ENCODE peak calls at places on chromosomes 6 and 20, in four cellular contexts. T is heart left ventricle, Z is right lobe of liver, C is PC-3. R is an unnamed sample. For H3K4me1, the result is how much of the 10 kb centered on the place peaks cover.

GRCh38 chr20:47642118-47642517 is 140.4 kb downstream of the NCOA3 start:
- DNase-seq in T (no peak), Z (no peak), C (no peak), R (no peak)

GRCh38 chr20:40160151-40160550 is 528.9 kb downstream of the MAFB start:
- DNase-seq in T (peak), Z (no peak), C (peak), R (no peak)

GRCh38 chr6:144330017-144330416 is 44.9 kb downstream of the UTRN start:
- DNase-seq in Z (no peak), T (no peak), C (no peak), R (no peak)

GRCh38 chr20:57837208-57838035 is 127.6 kb upstream of the PMEPA1 start:
- DNase-seq in C (no peak), Z (no peak), T (no peak), R (no peak)

GRCh38 chr6:53541900-53542299 is 3.0 kb downstream of the GCLC start:
- DNase-seq in C (no peak), T (no peak), Z (no peak), R (no peak)

GRCh38 chr6:169231790-169232506 is 21.7 kb downstream of the THBS2 start:
- DNase-seq in T (no peak), C (no peak), Z (no peak), R (no peak)

GRCh38 chr6:35305117-35305516 is 7.5 kb downstream of the DEF6 start:
- DNase-seq in Z (no peak), T (no peak), C (peak), R (no peak)

GRCh38 chr6:116018976-116019375 is 41.7 kb downstream of the FRK start:
- DNase-seq in T (no peak), C (no peak), Z (no peak), R (no peak)

GRCh38 chr6:156720739-156721714 is 56.2 kb upstream of the ARID1B start:
- DNase-seq in C (no peak), T (no peak), Z (peak), R (no peak)

GRCh38 chr20:49985617-49986016 is 2.8 kb downstream of the SNAI1 start:
- DNase-seq in C (no peak), T (no peak), Z (no peak), R (no peak)

GRCh38 chr20:49987868-49988690 is 5.3 kb downstream of the SNAI1 start:
- DNase-seq in C (no peak), T (no peak), Z (no peak), R (no peak)

GRCh38 chr20:49986049-49986448 is 3.3 kb downstream of the SNAI1 start:
- DNase-seq in C (no peak), Z (no peak), T (no peak), R (no peak)

GRCh38 chr20:49985157-49985556 is 2.4 kb downstream of the SNAI1 start:
- DNase-seq in Z (no peak), C (no peak), T (no peak), R (no peak)

DNA sequence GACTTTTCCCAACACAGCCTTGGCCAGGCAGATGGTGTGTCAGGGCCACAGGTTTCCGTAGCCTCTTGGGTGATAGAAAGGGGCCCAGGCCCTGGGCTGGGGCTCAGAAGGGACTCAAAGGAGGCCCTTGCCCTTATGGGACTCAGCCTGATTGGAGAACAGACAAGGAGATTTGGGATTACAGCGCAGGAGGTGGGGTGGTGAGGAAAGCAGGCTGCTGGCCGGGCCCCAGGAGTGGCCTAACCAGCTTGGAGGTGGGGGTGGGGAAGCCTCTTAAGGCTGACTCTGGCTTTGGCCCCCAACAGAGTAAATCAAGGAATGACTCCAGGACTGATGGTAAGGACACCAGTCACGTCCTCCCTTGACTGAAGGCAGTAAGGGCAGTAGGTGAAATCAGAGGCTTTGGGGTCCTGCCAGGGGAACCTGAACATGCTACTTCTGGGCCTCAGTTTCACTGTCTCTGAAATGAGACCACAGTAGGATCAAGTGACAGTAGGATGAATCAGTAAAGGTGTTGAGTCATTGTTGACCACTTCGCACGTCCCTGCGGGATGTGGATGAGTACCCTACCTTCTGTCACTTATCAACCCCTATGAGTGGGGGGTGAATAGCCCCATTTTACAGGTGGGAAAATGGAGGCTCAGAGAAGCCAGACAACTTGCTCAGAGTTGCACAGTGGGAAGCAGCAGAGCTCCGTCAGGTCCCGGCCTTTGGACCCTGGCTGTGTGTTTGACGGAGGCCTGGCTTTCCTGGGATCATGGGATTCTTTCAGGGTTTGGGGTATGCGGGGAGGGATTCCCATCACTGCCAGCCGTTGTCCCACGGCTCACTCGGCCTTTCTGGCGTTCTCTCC is 4.5 kb downstream of the SNAI1 start:
- DNase-seq in Z (no peak), C (peak), T (no peak), R (no peak)
- H3K4me1 ChIP-seq in Z (under half), C (under half), T (under half), R (half or more)

GRCh38 chr20:36114707-36115106 is 39.8 kb upstream of the EPB41L1 start:
- DNase-seq in T (no peak), C (no peak), Z (no peak), R (no peak)
- TF ChIP-seq CTCF in T (no peak), C (no peak), Z (no peak), R (no peak)

DNA sequence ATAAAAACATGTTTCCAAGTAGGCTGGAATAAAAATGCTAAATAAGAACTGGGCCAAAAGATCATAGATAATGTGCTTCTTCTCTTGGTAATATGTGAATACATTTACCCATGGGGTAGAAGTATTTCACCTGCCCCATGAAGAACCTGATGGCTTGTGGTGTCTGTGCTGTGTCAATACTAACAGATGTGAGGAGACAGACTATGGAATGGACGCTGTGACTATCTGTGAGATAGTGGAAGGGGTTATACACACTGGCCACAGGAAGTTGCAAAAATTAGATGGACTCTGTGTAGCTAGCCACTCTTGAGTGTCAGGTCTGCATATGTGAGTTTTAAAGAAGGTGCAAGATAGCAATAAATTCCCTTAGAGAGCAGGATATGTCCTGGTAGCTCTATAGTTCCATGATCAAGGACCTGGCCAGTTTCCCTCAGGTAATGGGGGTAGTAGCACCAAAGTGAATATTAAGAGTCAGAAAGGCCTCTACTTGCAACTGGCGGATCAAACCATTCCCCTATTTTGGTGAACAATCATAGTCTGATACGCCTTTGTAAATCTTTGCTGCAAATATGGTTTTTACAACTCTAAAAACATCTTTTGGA is 48.6 kb downstream of the NEDD9 start:
- DNase-seq in C (no peak), T (no peak), Z (no peak), R (no peak)
- H3K27ac ChIP-seq in C (no peak), T (no peak), Z (no peak), R (no peak)

GRCh38 chr6:25415701-25416100 is 136.5 kb downstream of the CARMIL1 start:
- DNase-seq in C (no peak), Z (no peak), T (no peak), R (no peak)
- H3K4me1 ChIP-seq in C (under half), Z (under half), T (under half), R (half or more)